ENCODE peak calls at places on chromosomes 4 and X, in four cellular contexts. H is fibroblast of lung, G is upper lobe of left lung, K is left lung. J is an unnamed sample.

GRCh38 chr4:40228497-40229365 is 31.9 kb downstream of the RHOH start:
- DNase-seq in H (no peak), G (no peak), K (no peak), J (no peak)

GRCh38 chr4:153067376-153067775 is 131.3 kb downstream of the FHDC1 start:
- DNase-seq in H (peak), G (peak), K (no peak), J (no peak)

GRCh38 chr4:650951-651883 is 22.9 kb downstream of the ATP5ME start:
- DNase-seq in G (no peak), K (peak), H (no peak), J (no peak)

GRCh38 chr4:10659251-10659650 is 25.3 kb downstream of the CLNK start:
- DNase-seq in H (no peak), K (no peak), G (no peak), J (no peak)

GRCh38 chr4:82865592-82865991 is 25.4 kb downstream of the SEC31A start:
- DNase-seq in H (peak), K (no peak), G (peak), J (no peak)

GRCh38 chrX:1597345-1598020 is 6.1 kb downstream of the AKAP17A start:
- DNase-seq in K (peak), H (no peak), G (no peak), J (no peak)

GRCh38 chr4:126213996-126214395 is 899.2 kb downstream of the FAT4 start:
- DNase-seq in H (no peak), G (peak), K (no peak), J (no peak)

GRCh38 chr4:122285285-122285684 is 93.5 kb upstream of the ADAD1 start:
- DNase-seq in H (peak), K (no peak), G (no peak), J (no peak)

GRCh38 chrX:46967547-46967946 is 55.3 kb downstream of the JADE3 start:
- DNase-seq in H (no peak), K (no peak), G (no peak), J (no peak)

GRCh38 chr4:180828455-180829018 is 1414.7 kb upstream of the TENM3 start:
- DNase-seq in K (no peak), G (no peak), H (peak), J (no peak)

GRCh38 chrX:9461087-9461486 is 3.8 kb upstream of the TBL1X start:
- DNase-seq in G (no peak), K (no peak), H (no peak), J (no peak)

GRCh38 chr4:126124817-126125216 is 810.1 kb downstream of the FAT4 start:
- DNase-seq in K (no peak), H (no peak), G (no peak), J (no peak)

GRCh38 chrX:124328765-124329164 is 3.7 kb upstream of the TEX13D start:
- DNase-seq in K (no peak), H (no peak), G (no peak), J (no peak)

GRCh38 chr4:123547167-123547817 is 150.7 kb downstream of the SPRY1 start:
- DNase-seq in H (no peak), G (peak), K (peak), J (no peak)

GRCh38 chrX:149758068-149758714 is 15.7 kb upstream of the HSFX1 start:
- DNase-seq in G (no peak), K (no peak), H (no peak), J (no peak)

GRCh38 chr4:2060578-2061207 is 1.6 kb downstream of the NAT8L start:
- DNase-seq in H (no peak), G (no peak), K (no peak), J (no peak)

GRCh38 chr4:145213245-145213644 is 32.9 kb upstream of the OTUD4 start:
- DNase-seq in G (no peak), H (no peak), K (no peak), J (no peak)

GRCh38 chr4:145218251-145218650 is 37.9 kb upstream of the OTUD4 start:
- DNase-seq in G (no peak), K (no peak), H (no peak), J (no peak)

GRCh38 chr4:145217339-145217738 is 37.0 kb upstream of the OTUD4 start:
- DNase-seq in K (no peak), G (no peak), H (no peak), J (no peak)

DNA sequence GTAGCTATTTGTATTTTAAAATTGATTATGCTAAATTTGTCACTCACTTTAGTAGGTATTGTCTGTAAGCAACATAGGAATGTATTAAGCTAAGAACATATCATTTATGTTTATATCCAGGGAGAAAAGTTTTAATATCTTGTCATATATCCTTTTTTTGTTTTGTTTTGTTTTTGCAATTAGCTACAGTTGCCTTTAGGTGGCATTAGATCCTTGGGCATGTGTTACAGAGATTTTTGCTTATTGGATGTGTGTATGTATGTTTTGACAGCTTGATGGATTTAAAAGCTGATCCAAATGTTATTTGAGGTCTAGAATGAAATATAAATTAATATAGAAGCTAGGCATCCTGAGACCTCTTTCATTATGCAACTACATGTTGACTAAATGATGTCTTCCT is 36.1 kb upstream of the OTUD4 start:
- DNase-seq in K (no peak), H (peak), G (no peak), J (no peak)
- TF ChIP-seq CTCF in K (peak), H (peak), G (peak), J (peak)

DNA sequence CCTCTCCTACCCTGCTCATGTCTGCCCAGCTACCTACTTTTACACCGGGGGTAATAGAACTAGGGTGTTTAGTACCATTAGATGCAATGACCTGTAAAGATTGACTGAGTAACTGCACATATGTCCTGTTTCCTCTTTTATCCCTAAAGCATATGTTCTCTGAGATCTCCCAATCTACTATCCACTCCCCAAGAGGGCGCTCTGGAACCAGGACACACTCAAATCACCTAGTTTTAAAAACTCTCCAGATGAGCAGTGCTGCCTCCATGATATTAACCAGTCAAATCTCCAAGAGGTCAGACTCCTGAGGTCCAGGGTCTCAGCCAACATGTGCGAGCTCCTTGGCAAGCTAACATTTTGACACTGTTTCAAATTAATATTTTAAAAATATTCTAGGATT is 87.0 kb upstream of the TSPAN5 start:
- DNase-seq in H (peak), K (no peak), G (no peak), J (no peak)
- TF ChIP-seq CTCF in H (peak), K (no peak), G (no peak), J (peak)

DNA sequence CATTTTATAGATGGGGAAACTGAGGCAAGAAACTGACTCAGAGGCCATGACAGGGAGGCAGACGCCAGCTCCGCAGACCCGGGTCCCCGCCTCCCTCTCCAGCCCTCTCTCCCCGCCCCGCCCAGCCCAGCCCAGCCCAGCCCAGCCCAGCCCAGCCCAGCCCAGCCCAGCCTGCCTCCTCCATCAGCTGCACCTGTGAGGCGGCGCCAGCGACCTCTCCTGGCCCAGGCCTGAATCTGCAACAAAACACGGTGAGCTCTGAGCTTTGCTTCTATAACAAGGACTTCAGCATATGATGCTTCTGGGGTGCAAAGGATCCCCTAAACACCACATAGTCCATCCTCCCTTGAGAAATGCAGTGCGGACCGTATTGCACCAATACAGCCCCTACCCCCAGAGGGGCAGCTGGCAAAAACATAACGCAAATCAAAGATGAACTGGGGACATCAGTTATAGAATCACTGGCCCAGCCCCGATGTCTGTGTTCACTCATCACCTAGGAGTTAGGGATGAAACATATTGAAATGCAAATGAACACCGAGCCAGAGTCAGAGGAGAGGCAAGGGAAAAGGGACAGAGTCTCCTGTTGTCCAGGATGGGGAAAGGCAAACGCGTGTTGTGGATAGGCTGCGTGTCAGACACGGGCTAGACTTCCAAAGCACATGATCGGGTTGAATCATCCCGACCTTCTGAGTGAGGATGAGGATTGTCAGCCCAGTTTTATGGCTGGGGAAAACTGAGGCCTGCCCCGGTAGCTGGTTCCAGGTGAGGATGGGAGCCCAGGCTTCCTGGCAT is 216.1 kb upstream of the PSAPL1 start:
- DNase-seq in H (peak), G (no peak), K (no peak), J (no peak)
- TF ChIP-seq CTCF in H (no peak), G (no peak), K (no peak), J (no peak)

GRCh38 chr4:143025111-143025704 is 159.5 kb upstream of the USP38 start:
- DNase-seq in G (peak), K (peak), H (peak), J (no peak)
- TF ChIP-seq CTCF in G (no peak), K (peak), H (peak), J (peak)

GRCh38 chrX:30642642-30643041 is 10.6 kb upstream of the GK start:
- DNase-seq in H (no peak), K (no peak), G (no peak), J (no peak)
- TF ChIP-seq CTCF in H (no peak), K (no peak), G (no peak), J (no peak)

GRCh38 chr4:169410839-169411770 is 140.3 kb upstream of the SH3RF1 start:
- DNase-seq in G (no peak), H (peak), K (no peak), J (no peak)
- TF ChIP-seq CTCF in G (no peak), H (no peak), K (no peak), J (no peak)

GRCh38 chrX:55163171-55163570 is 57.0 kb upstream of the PAGE5 start:
- DNase-seq in G (no peak), H (no peak), K (no peak), J (no peak)

GRCh38 chrX:55161581-55161980 is 58.6 kb upstream of the PAGE5 start:
- DNase-seq in G (no peak), H (peak), K (no peak), J (no peak)

GRCh38 chrX:55159556-55159955 is 60.6 kb upstream of the PAGE5 start:
- DNase-seq in G (no peak), K (no peak), H (no peak), J (no peak)

GRCh38 chrX:55160685-55161552 is 59.2 kb upstream of the PAGE5 start:
- DNase-seq in G (peak), K (peak), H (peak), J (peak)
- TF ChIP-seq CTCF in G (peak), K (no peak), H (no peak), J (peak)

GRCh38 chrX:39149761-39150160 is 348.5 kb downstream of the MID1IP1 start:
- DNase-seq in H (peak), K (peak), G (peak), J (no peak)

GRCh38 chrX:39150621-39151020 is 349.4 kb downstream of the MID1IP1 start:
- DNase-seq in H (no peak), G (no peak), K (no peak), J (no peak)

GRCh38 chrX:39157006-39157405 is 355.7 kb downstream of the MID1IP1 start:
- DNase-seq in H (no peak), G (no peak), K (no peak), J (no peak)

GRCh38 chrX:39150210-39150609 is 349.0 kb downstream of the MID1IP1 start:
- DNase-seq in G (no peak), H (no peak), K (no peak), J (no peak)

DNA sequence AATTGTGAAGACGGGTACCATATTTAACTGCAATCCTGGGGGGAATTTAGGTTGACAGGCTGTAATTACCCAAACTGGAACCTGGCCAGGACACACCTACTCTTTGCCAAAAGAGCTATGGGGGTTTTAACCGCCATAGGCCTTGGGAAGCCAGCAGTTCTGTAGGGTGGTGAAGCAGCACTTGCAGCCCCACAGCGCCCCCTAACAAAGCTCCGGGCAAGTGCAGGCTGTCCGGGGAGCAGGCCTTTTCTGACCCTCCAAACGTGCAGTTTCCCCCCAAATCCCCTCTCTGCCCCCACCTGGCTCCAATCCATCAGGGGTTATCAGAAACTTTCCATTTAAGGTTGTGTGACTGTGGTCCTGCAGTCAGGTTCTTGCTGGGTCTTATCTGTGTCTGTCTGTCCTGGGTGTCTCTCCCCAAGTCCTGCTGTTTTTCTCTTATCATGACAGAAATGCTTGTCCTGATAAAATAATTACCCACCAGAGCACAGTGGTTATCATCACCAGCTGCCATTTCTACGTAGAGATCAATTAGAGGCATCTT is 350.9 kb downstream of the MID1IP1 start:
- DNase-seq in H (no peak), G (peak), K (peak), J (no peak)
- TF ChIP-seq CTCF in H (peak), G (no peak), K (no peak), J (peak)

GRCh38 chr4:4762909-4763814 is 96.3 kb upstream of the MSX1 start:
- DNase-seq in H (peak), G (no peak), K (no peak), J (no peak)
- TF ChIP-seq CTCF in H (no peak), G (no peak), K (no peak), J (no peak)

J was measured in osteocyte.